ENCODE peak calls at places on chromosomes 11 and 22, in five cellular contexts. Q, H, W, Z and G are unnamed samples.

GRCh38 chr22:26697151-26697550 is 39.8 kb downstream of the MIAT start:
- DNase-seq in Q (no peak), H (no peak), W (no peak), Z (no peak), G (no peak)

GRCh38 chr11:97567801-97568200 is 1178.0 kb downstream of the JRKL start:
- DNase-seq in Q (peak), H (no peak), W (no peak), Z (no peak), G (no peak)

GRCh38 chr11:8777907-8778767 is 95.5 kb downstream of the RPL27A start:
- DNase-seq in Q (peak), H (no peak), W (no peak), Z (no peak), G (peak)

GRCh38 chr11:116471608-116472007 is 301.2 kb downstream of the BUD13 start:
- DNase-seq in Q (peak), H (peak), W (no peak), Z (no peak), G (no peak)

GRCh38 chr11:122645847-122646246 is 9.7 kb upstream of the UBASH3B start:
- DNase-seq in Q (peak), H (no peak), W (peak), Z (no peak), G (no peak)

GRCh38 chr11:76206327-76207081 is at the start of gene WNT11:
- DNase-seq in Q (peak), H (peak), W (peak), Z (peak), G (peak)

GRCh38 chr22:43789452-43789851 is 22.7 kb downstream of the EFCAB6 start:
- DNase-seq in Q (peak), H (peak), W (peak), Z (no peak), G (no peak)

GRCh38 chr11:33773399-33774355 is 643 bp downstream of the FBXO3 start:
- DNase-seq in Q (peak), H (peak), W (no peak), Z (no peak), G (peak)

GRCh38 chr11:13277719-13278619 is at the start of gene BMAL1:
- DNase-seq in Q (peak), H (no peak), W (no peak), Z (peak), G (peak)

GRCh38 chr11:66851698-66852465 is 5.0 kb upstream of the LRFN4 start:
- DNase-seq in Q (peak), H (no peak), W (no peak), Z (peak), G (peak)

GRCh38 chr11:110185599-110185998 is 92.4 kb downstream of the ZC3H12C start:
- DNase-seq in Q (no peak), H (no peak), W (no peak), Z (no peak), G (no peak)

GRCh38 chr11:102446606-102447005 is 6.0 kb downstream of the TMEM123 start:
- DNase-seq in Q (peak), H (no peak), W (peak), Z (no peak), G (no peak)

GRCh38 chr11:66854729-66855211 is 2.1 kb upstream of the LRFN4 start:
- DNase-seq in Q (no peak), H (no peak), W (no peak), Z (no peak), G (no peak)

GRCh38 chr22:46514592-46515207 is 22.7 kb downstream of the CELSR1 start:
- DNase-seq in Q (peak), H (peak), W (peak), Z (no peak), G (no peak)

GRCh38 chr22:49676783-49677494 is 150.7 kb downstream of the BRD1 start:
- DNase-seq in Q (no peak), H (no peak), W (no peak), Z (peak), G (no peak)

GRCh38 chr11:111982532-111983186 is 42.5 kb upstream of the DLAT start:
- DNase-seq in Q (no peak), H (no peak), W (no peak), Z (no peak), G (peak)
- H3K4me2 ChIP-seq in Q (no peak), H (no peak), W (peak), Z (peak), G (peak)

GRCh38 chr11:60710482-60710881 is 11.1 kb downstream of the MS4A8 start:
- DNase-seq in Q (peak), H (no peak), W (peak), Z (peak), G (peak)

GRCh38 chr11:60703374-60703773 is 4.0 kb downstream of the MS4A8 start:
- DNase-seq in Q (no peak), H (no peak), W (no peak), Z (no peak), G (no peak)

GRCh38 chr11:60705895-60706294 is 6.5 kb downstream of the MS4A8 start:
- DNase-seq in Q (no peak), H (no peak), W (no peak), Z (no peak), G (no peak)

GRCh38 chr11:60711316-60711715 is 11.9 kb downstream of the MS4A8 start:
- DNase-seq in Q (no peak), H (no peak), W (no peak), Z (no peak), G (no peak)

DNA sequence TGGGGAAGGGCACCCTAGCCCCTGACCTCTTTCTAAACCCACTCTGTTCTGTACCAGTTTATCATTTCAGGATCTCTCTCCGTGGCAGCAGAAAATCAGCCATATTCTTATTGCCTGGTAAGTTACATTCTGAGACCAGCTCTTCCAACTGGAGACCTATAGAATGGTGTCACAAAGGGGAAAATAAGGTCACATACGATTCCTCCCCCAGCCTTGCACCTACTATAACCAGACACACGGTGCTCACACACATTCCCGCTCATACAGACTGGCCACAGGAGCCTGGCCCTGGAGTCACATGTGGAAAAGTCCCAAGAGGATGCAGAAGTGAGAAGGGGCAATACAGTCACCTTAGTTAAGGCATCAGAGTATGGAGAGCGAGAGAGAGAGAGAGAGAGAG is 7.5 kb downstream of the MS4A8 start:
- DNase-seq in Q (no peak), H (no peak), W (no peak), Z (no peak), G (no peak)
- H3K4me2 ChIP-seq in Q (no peak), H (no peak), W (no peak), Z (no peak), G (no peak)

GRCh38 chr22:32795214-32795596 is 6.3 kb upstream of the TIMP3 start:
- DNase-seq in Q (no peak), H (no peak), W (no peak), Z (no peak), G (no peak)

GRCh38 chr22:32794449-32795213 is 6.9 kb upstream of the TIMP3 start:
- DNase-seq in Q (peak), H (no peak), W (no peak), Z (peak), G (no peak)

GRCh38 chr22:32799516-32799915 is 2.0 kb upstream of the TIMP3 start:
- DNase-seq in Q (no peak), H (no peak), W (no peak), Z (no peak), G (no peak)

GRCh38 chr22:32800158-32800557 is 1.3 kb upstream of the TIMP3 start:
- DNase-seq in Q (peak), H (no peak), W (no peak), Z (no peak), G (no peak)

GRCh38 chr22:32796865-32797573 is 4.5 kb upstream of the TIMP3 start:
- DNase-seq in Q (peak), H (peak), W (peak), Z (peak), G (peak)
- H3K4me2 ChIP-seq in Q (peak), H (peak), W (no peak), Z (no peak), G (no peak)

DNA sequence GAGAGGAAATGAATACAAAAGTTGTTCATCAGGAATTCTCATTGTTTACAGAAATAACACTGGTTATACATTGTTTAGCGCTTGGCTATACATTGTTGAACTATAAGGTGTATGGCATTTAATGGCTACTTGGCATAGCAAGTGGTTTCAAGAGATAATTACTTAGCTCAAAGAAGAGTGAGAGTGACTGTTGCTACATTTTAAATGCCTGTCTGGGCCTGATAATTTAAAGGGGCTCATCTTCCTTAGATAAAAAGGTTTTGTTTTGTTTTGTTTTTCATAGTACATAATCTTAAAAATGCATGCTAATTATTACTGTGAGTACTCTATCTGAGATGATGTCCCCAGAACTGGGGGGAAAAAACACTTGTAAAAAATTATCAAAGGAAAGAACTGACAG is 1.5 kb upstream of the SMPD1 start:
- DNase-seq in Q (no peak), H (no peak), W (no peak), Z (no peak), G (no peak)
- H3K4me2 ChIP-seq in Q (no peak), H (no peak), W (no peak), Z (no peak), G (no peak)

GRCh38 chr22:24105661-24106060 is 75.6 kb upstream of the SUSD2 start:
- DNase-seq in Q (no peak), H (no peak), W (no peak), Z (no peak), G (no peak)
- H3K4me2 ChIP-seq in Q (no peak), H (no peak), W (no peak), Z (no peak), G (no peak)

GRCh38 chr11:105399505-105399904 is 210.4 kb upstream of the GRIA4 start:
- DNase-seq in Q (no peak), H (no peak), W (no peak), Z (no peak), G (no peak)

GRCh38 chr11:105401269-105401809 is 208.5 kb upstream of the GRIA4 start:
- DNase-seq in Q (no peak), H (no peak), W (no peak), Z (no peak), G (no peak)

GRCh38 chr11:105393326-105393725 is 216.5 kb upstream of the GRIA4 start:
- DNase-seq in Q (no peak), H (no peak), W (no peak), Z (no peak), G (no peak)

GRCh38 chr11:105398636-105399035 is 211.2 kb upstream of the GRIA4 start:
- DNase-seq in Q (no peak), H (no peak), W (no peak), Z (no peak), G (no peak)
- H3K4me2 ChIP-seq in Q (no peak), H (no peak), W (no peak), Z (no peak), G (no peak)